ENCODE peak calls at places on chromosomes 2 and 18, in eight cellular contexts. G is body of pancreas, I is HCT116, K is ovary, N is K562, V is endothelial cell of umbilical vein, X is esophagus muscularis mucosa, T is prostate gland. R is an unnamed sample.

GRCh38 chr18:78420116-78420515 is 559.5 kb upstream of the SALL3 start:
- DNase-seq in G (no peak), I (no peak), K (no peak), N (no peak), V (no peak), X (peak; percentile 68), T (no peak), R (no peak)

GRCh38 chr18:78773303-78773755 is 206.3 kb upstream of the SALL3 start:
- DNase-seq in G (no peak), I (no peak), K (no peak), N (no peak), V (no peak), X (no peak), T (no peak), R (no peak)

GRCh38 chr2:45412754-45413379 is 198.2 kb downstream of the SRBD1 start:
- DNase-seq in G (no peak), I (no peak), K (no peak), N (no peak), V (peak; percentile 22), X (no peak), T (no peak), R (no peak)

GRCh38 chr2:171347158-171347557 is 86.6 kb downstream of the METTL8 start:
- DNase-seq in G (no peak), I (no peak), K (no peak), N (no peak), V (peak; percentile 34), X (no peak), T (no peak), R (no peak)

GRCh38 chr18:23825978-23826405 is 136.7 kb downstream of the LAMA3 start:
- DNase-seq in G (no peak), I (no peak), K (peak; percentile 58), N (no peak), V (peak; percentile 89), X (peak; percentile 93), T (peak; percentile 90), R (peak; percentile 48)

GRCh38 chr2:86622878-86623548 is 652 bp downstream of the RNF103 start:
- DNase-seq in G (peak; percentile 61), I (no peak), K (peak; percentile 73), N (peak; percentile 76), V (peak; percentile 43), X (no peak), T (peak; percentile 49), R (peak; percentile 54)

GRCh38 chr2:220670461-220670979 is 901.6 kb downstream of the EPHA4 start:
- DNase-seq in G (no peak), I (no peak), K (no peak), N (no peak), V (no peak), X (no peak), T (no peak), R (no peak)

GRCh38 chr2:46706264-46706983 is 209.2 kb downstream of the MCFD2 start:
- DNase-seq in G (no peak), I (no peak), K (no peak), N (no peak), V (peak; percentile 15), X (no peak), T (no peak), R (no peak)

GRCh38 chr2:198004921-198005829 is 200.8 kb downstream of the PLCL1 start:
- DNase-seq in G (no peak), I (no peak), K (no peak), N (no peak), V (peak; percentile 10), X (no peak), T (no peak), R (no peak)

GRCh38 chr2:54208364-54209240 is 47.4 kb downstream of the TSPYL6 start:
- DNase-seq in G (no peak), I (no peak), K (no peak), N (no peak), V (peak; percentile 29), X (no peak), T (no peak), R (peak; percentile 17)

GRCh38 chr2:54092940-54093339 is 22.5 kb upstream of the ACYP2 start:
- DNase-seq in G (no peak), I (no peak), K (no peak), N (no peak), V (no peak), X (no peak), T (no peak), R (no peak)

GRCh38 chr2:41580806-41581205 is 467.0 kb upstream of the PKDCC start:
- DNase-seq in G (no peak), I (no peak), K (no peak), N (no peak), V (no peak), X (no peak), T (no peak), R (no peak)

GRCh38 chr2:127413782-127414743 is 4.2 kb upstream of the PROC start:
- DNase-seq in G (no peak), I (no peak), K (no peak), N (no peak), V (peak; percentile 74), X (no peak), T (no peak), R (no peak)

GRCh38 chr2:214575030-214575949 is 164.4 kb downstream of the VWC2L start:
- DNase-seq in G (no peak), I (no peak), K (no peak), N (no peak), V (no peak), X (no peak), T (no peak), R (no peak)

GRCh38 chr2:11029136-11029535 is 117.4 kb downstream of the KCNF1 start:
- DNase-seq in G (no peak), I (no peak), K (no peak), N (no peak), V (no peak), X (no peak), T (no peak), R (no peak)

GRCh38 chr2:11026286-11026921 is 114.7 kb downstream of the KCNF1 start:
- DNase-seq in G (no peak), I (no peak), K (no peak), N (no peak), V (no peak), X (no peak), T (no peak), R (no peak)

GRCh38 chr2:11030909-11031308 is 119.2 kb downstream of the KCNF1 start:
- DNase-seq in G (peak; percentile 24), I (no peak), K (no peak), N (no peak), V (no peak), X (no peak), T (no peak), R (no peak)

GRCh38 chr2:11027195-11027594 is 115.5 kb downstream of the KCNF1 start:
- DNase-seq in G (no peak), I (no peak), K (no peak), N (no peak), V (no peak), X (no peak), T (no peak), R (no peak)

DNA sequence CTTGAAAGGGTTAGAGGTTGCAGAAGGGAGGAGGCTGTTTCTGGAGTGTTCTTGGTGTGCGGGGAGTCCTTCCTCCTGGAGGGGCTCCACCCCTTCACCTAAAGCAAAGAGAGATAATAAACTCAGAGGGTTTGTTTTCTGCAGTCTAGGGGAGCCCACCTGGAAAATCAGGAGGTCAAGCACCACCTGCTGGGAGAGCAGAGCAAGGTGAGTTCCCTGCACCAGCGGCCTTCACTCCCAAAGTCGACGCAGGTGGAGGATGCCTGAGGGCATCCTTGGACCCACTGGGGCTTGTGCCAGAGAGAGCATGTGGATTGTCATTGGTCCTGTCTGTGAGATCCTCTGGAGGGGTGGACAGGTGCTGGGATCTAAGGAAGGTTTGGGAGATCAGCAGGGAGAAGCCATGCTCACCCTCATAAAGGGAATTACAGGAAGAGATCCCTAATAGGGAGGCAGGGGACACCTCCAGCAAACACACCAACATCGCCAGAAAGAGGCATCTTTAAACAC is 116.7 kb downstream of the KCNF1 start:
- DNase-seq in G (no peak), I (no peak), K (no peak), N (no peak), V (no peak), X (no peak), T (no peak), R (no peak)
- TF ChIP-seq CTCF in G (no peak), I (peak; percentile 30), K (no peak), N (no peak), V (no peak), X (no peak), T (no peak), R (no peak)

DNA sequence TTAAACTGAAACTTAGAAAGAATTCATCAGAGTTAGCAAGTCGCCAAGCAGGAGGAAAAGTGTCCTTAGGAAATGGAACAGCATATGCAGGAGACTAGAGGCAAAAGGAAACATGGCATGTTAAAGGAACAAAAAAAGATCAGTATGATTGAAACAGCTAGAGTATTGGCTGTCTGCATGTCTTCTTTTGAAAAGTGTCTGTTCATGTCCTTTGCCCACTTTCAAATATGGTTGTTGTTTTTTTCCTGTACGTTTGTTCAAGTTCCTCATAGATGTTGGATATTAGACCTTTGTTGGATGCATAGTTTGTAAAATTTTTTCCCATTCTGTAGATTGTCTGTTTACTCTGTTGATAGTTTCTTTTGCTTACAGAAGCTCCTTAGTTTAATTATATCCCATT is 161.6 kb downstream of the NR4A2 start:
- DNase-seq in G (no peak), I (no peak), K (no peak), N (no peak), V (no peak), X (no peak), T (no peak), R (no peak)
- TF ChIP-seq POLR2A in G (no peak), I (no peak), K (no peak), N (no peak), V (no peak), X (no peak), T (no peak), R (no peak)

GRCh38 chr18:35038029-35038428 is 3.2 kb upstream of the MAPRE2 start:
- DNase-seq in G (no peak), I (no peak), K (no peak), N (no peak), V (no peak), X (no peak), T (no peak), R (no peak)
- H3K4me1 ChIP-seq in G (peaks cover 19% of the 10 kb centered on the region), I (peaks cover 25% of the 10 kb centered on the region), K (no peaks in the 10 kb centered on the region), N (peaks cover 24% of the 10 kb centered on the region), V (peaks cover 29% of the 10 kb centered on the region), X (peaks cover 21% of the 10 kb centered on the region), T (no peaks in the 10 kb centered on the region), R (peaks cover 27% of the 10 kb centered on the region)

GRCh38 chr2:210363876-210364275 is 48.9 kb upstream of the MYL1 start:
- DNase-seq in G (no peak), I (no peak), K (no peak), N (no peak), V (no peak), X (no peak), T (no peak), R (no peak)

GRCh38 chr2:210360412-210360811 is 45.4 kb upstream of the MYL1 start:
- DNase-seq in G (no peak), I (no peak), K (no peak), N (no peak), V (no peak), X (no peak), T (no peak), R (no peak)

GRCh38 chr2:210366675-210367080 is 51.7 kb upstream of the MYL1 start:
- DNase-seq in G (no peak), I (no peak), K (no peak), N (no peak), V (no peak), X (no peak), T (no peak), R (no peak)

DNA sequence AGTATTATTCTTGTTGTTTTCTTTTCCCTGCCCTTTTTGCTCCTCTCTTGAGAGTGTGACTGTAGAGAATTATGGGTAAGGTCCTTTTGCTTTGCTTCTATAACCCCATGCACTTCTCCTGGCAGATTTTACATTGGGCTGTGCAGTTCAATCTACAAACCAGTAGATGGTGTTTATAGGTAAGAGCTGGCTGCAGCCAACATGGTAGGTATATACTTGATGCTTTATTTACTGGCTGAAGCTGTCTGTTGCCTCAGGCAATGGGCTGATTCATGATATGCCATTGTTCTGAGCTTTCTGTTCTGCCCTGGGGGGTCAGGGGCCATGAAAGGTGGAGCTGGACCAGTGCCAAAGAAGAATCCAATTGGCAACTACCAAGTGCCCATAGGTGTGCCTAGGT is 48.3 kb upstream of the MYL1 start:
- DNase-seq in G (no peak), I (no peak), K (no peak), N (no peak), V (no peak), X (no peak), T (no peak), R (no peak)
- TF ChIP-seq CTCF in G (no peak), I (peak; percentile 45), K (no peak), N (no peak), V (no peak), X (no peak), T (peak; percentile 16), R (no peak)